ENCODE peak calls at places on chromosomes 4 and X, in nine cellular contexts. One of them, this sample, is unnamed.

GRCh38 chrX:19373034-19373891 is 29.5 kb downstream of the PDHA1 start:
- DNase-seq in transverse colon: no peak
- DNase-seq in ovary: no peak
- DNase-seq in breast epithelium: no peak
- DNase-seq in stomach: no peak
- DNase-seq in IMR-90: no peak
- DNase-seq in sigmoid colon: peak
- DNase-seq in right lobe of liver: no peak
- DNase-seq in heart left ventricle: no peak
- DNase-seq in this sample: no peak

GRCh38 chr4:122824616-122825015 is 2.0 kb upstream of the FGF2 start:
- DNase-seq in transverse colon: no peak
- DNase-seq in ovary: no peak
- DNase-seq in breast epithelium: no peak
- DNase-seq in stomach: no peak
- DNase-seq in IMR-90: peak
- DNase-seq in sigmoid colon: no peak
- DNase-seq in right lobe of liver: no peak
- DNase-seq in heart left ventricle: no peak
- DNase-seq in this sample: no peak

GRCh38 chrX:258291-259040 is 22.7 kb upstream of the PLCXD1 start:
- DNase-seq in transverse colon: no peak
- DNase-seq in ovary: no peak
- DNase-seq in breast epithelium: no peak
- DNase-seq in stomach: no peak
- DNase-seq in IMR-90: no peak
- DNase-seq in sigmoid colon: peak
- DNase-seq in right lobe of liver: peak
- DNase-seq in heart left ventricle: no peak
- DNase-seq in this sample: no peak

GRCh38 chr4:113756005-113756410 is 5.5 kb downstream of the CAMK2D start:
- DNase-seq in transverse colon: no peak
- DNase-seq in ovary: no peak
- DNase-seq in breast epithelium: no peak
- DNase-seq in stomach: no peak
- DNase-seq in IMR-90: peak
- DNase-seq in sigmoid colon: no peak
- DNase-seq in right lobe of liver: no peak
- DNase-seq in heart left ventricle: no peak
- DNase-seq in this sample: no peak

GRCh38 chr4:79030973-79031372 is 91.7 kb upstream of the PAQR3 start:
- DNase-seq in transverse colon: no peak
- DNase-seq in ovary: no peak
- DNase-seq in breast epithelium: no peak
- DNase-seq in stomach: no peak
- DNase-seq in IMR-90: no peak
- DNase-seq in sigmoid colon: no peak
- DNase-seq in right lobe of liver: no peak
- DNase-seq in heart left ventricle: no peak
- DNase-seq in this sample: no peak

GRCh38 chr4:169100656-169101055 is 90.6 kb upstream of the CBR4 start:
- DNase-seq in transverse colon: no peak
- DNase-seq in ovary: no peak
- DNase-seq in breast epithelium: no peak
- DNase-seq in stomach: no peak
- DNase-seq in IMR-90: no peak
- DNase-seq in sigmoid colon: no peak
- DNase-seq in right lobe of liver: no peak
- DNase-seq in heart left ventricle: no peak
- DNase-seq in this sample: no peak

GRCh38 chrX:131762802-131763234 is 218.9 kb downstream of the OR13H1 start:
- DNase-seq in transverse colon: peak
- DNase-seq in ovary: no peak
- DNase-seq in breast epithelium: peak
- DNase-seq in stomach: peak
- DNase-seq in IMR-90: peak
- DNase-seq in sigmoid colon: peak
- DNase-seq in right lobe of liver: no peak
- DNase-seq in heart left ventricle: peak
- DNase-seq in this sample: no peak

GRCh38 chr4:16916719-16917337 is 18.4 kb upstream of the LDB2 start:
- DNase-seq in transverse colon: peak
- DNase-seq in ovary: no peak
- DNase-seq in breast epithelium: no peak
- DNase-seq in stomach: peak
- DNase-seq in IMR-90: no peak
- DNase-seq in sigmoid colon: no peak
- DNase-seq in right lobe of liver: peak
- DNase-seq in heart left ventricle: peak
- DNase-seq in this sample: no peak

GRCh38 chrX:107827137-107827831 is 1.6 kb downstream of the MID2 start:
- DNase-seq in transverse colon: no peak
- DNase-seq in ovary: no peak
- DNase-seq in breast epithelium: no peak
- DNase-seq in stomach: no peak
- DNase-seq in IMR-90: no peak
- DNase-seq in sigmoid colon: no peak
- DNase-seq in right lobe of liver: no peak
- DNase-seq in heart left ventricle: no peak
- DNase-seq in this sample: no peak

GRCh38 chr4:150182794-150183193 is 104.5 kb downstream of the DCLK2 start:
- DNase-seq in transverse colon: no peak
- DNase-seq in ovary: no peak
- DNase-seq in breast epithelium: no peak
- DNase-seq in stomach: no peak
- DNase-seq in IMR-90: no peak
- DNase-seq in sigmoid colon: no peak
- DNase-seq in right lobe of liver: no peak
- DNase-seq in heart left ventricle: no peak
- DNase-seq in this sample: no peak

GRCh38 chr4:114717432-114717831 is 118.8 kb downstream of the UGT8 start:
- DNase-seq in transverse colon: no peak
- DNase-seq in ovary: no peak
- DNase-seq in breast epithelium: no peak
- DNase-seq in stomach: no peak
- DNase-seq in IMR-90: no peak
- DNase-seq in sigmoid colon: no peak
- DNase-seq in right lobe of liver: no peak
- DNase-seq in heart left ventricle: no peak
- DNase-seq in this sample: no peak

GRCh38 chr4:23022032-23022431 is 329.3 kb downstream of the GBA3 start:
- DNase-seq in transverse colon: no peak
- DNase-seq in ovary: no peak
- DNase-seq in breast epithelium: peak
- DNase-seq in stomach: no peak
- DNase-seq in IMR-90: peak
- DNase-seq in sigmoid colon: no peak
- DNase-seq in right lobe of liver: no peak
- DNase-seq in heart left ventricle: no peak
- DNase-seq in this sample: no peak

GRCh38 chr4:5142726-5143125 is 91.4 kb downstream of the STK32B start:
- DNase-seq in transverse colon: peak
- DNase-seq in ovary: no peak
- DNase-seq in breast epithelium: no peak
- DNase-seq in stomach: peak
- DNase-seq in IMR-90: peak
- DNase-seq in sigmoid colon: no peak
- DNase-seq in right lobe of liver: no peak
- DNase-seq in heart left ventricle: no peak
- DNase-seq in this sample: no peak

GRCh38 chr4:40473578-40474388 is 138.7 kb downstream of the CHRNA9 start:
- DNase-seq in transverse colon: peak
- DNase-seq in ovary: no peak
- DNase-seq in breast epithelium: no peak
- DNase-seq in stomach: peak
- DNase-seq in IMR-90: no peak
- DNase-seq in sigmoid colon: no peak
- DNase-seq in right lobe of liver: peak
- DNase-seq in heart left ventricle: no peak
- DNase-seq in this sample: no peak
- TF ChIP-seq POLR2A in transverse colon: peak
- TF ChIP-seq POLR2A in ovary: no peak
- TF ChIP-seq POLR2A in breast epithelium: no peak
- TF ChIP-seq POLR2A in stomach: no peak
- TF ChIP-seq POLR2A in IMR-90: no peak
- TF ChIP-seq POLR2A in sigmoid colon: no peak
- TF ChIP-seq POLR2A in right lobe of liver: peak
- TF ChIP-seq POLR2A in heart left ventricle: no peak
- TF ChIP-seq POLR2A in this sample: no peak

GRCh38 chr4:152655272-152656129 is 24.3 kb downstream of the TMEM154 start:
- DNase-seq in transverse colon: peak
- DNase-seq in ovary: no peak
- DNase-seq in breast epithelium: no peak
- DNase-seq in stomach: no peak
- DNase-seq in IMR-90: no peak
- DNase-seq in sigmoid colon: no peak
- DNase-seq in right lobe of liver: no peak
- DNase-seq in heart left ventricle: no peak
- DNase-seq in this sample: no peak
- H3K27ac ChIP-seq in transverse colon: peak
- H3K27ac ChIP-seq in ovary: no peak
- H3K27ac ChIP-seq in breast epithelium: no peak
- H3K27ac ChIP-seq in stomach: no peak
- H3K27ac ChIP-seq in IMR-90: no peak
- H3K27ac ChIP-seq in sigmoid colon: no peak
- H3K27ac ChIP-seq in right lobe of liver: no peak
- H3K27ac ChIP-seq in heart left ventricle: no peak
- H3K27ac ChIP-seq in this sample: no peak

DNA sequence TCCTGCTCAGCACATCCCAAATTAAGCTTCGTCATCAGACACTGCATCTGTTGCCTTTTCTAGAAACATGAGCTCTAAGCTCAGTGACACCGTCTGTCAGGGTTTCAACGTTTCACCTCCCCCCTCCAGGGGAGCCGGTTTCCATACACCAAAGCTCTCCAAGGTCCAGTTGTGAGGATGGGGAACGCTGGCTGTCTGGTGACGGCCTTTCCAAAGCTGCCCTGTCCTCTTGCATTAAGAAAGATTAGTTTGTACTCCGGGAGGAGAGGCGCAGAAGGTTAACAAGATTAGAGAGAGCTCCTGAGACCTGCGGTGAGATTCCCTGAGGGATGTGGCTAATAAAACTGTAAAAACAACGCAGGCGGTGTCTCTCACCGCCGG is 43.2 kb downstream of the ASMT start:
- DNase-seq in transverse colon: no peak
- DNase-seq in ovary: no peak
- DNase-seq in breast epithelium: no peak
- DNase-seq in stomach: no peak
- DNase-seq in IMR-90: no peak
- DNase-seq in sigmoid colon: no peak
- DNase-seq in right lobe of liver: no peak
- DNase-seq in heart left ventricle: no peak
- DNase-seq in this sample: no peak
- TF ChIP-seq POLR2A in transverse colon: no peak
- TF ChIP-seq POLR2A in ovary: no peak
- TF ChIP-seq POLR2A in breast epithelium: no peak
- TF ChIP-seq POLR2A in stomach: no peak
- TF ChIP-seq POLR2A in IMR-90: no peak
- TF ChIP-seq POLR2A in sigmoid colon: no peak
- TF ChIP-seq POLR2A in right lobe of liver: no peak
- TF ChIP-seq POLR2A in heart left ventricle: no peak
- TF ChIP-seq POLR2A in this sample: no peak

GRCh38 chr4:31088600-31089230 is 368.5 kb downstream of the PCDH7 start:
- DNase-seq in transverse colon: no peak
- DNase-seq in ovary: no peak
- DNase-seq in breast epithelium: no peak
- DNase-seq in stomach: no peak
- DNase-seq in IMR-90: peak
- DNase-seq in sigmoid colon: no peak
- DNase-seq in right lobe of liver: no peak
- DNase-seq in heart left ventricle: no peak
- DNase-seq in this sample: no peak
- H3K27ac ChIP-seq in transverse colon: no peak
- H3K27ac ChIP-seq in ovary: no peak
- H3K27ac ChIP-seq in breast epithelium: no peak
- H3K27ac ChIP-seq in stomach: peak
- H3K27ac ChIP-seq in IMR-90: peak
- H3K27ac ChIP-seq in sigmoid colon: no peak
- H3K27ac ChIP-seq in right lobe of liver: no peak
- H3K27ac ChIP-seq in heart left ventricle: peak
- H3K27ac ChIP-seq in this sample: no peak

GRCh38 chr4:6740347-6740746 is 24.4 kb downstream of the BLOC1S4 start:
- DNase-seq in transverse colon: no peak
- DNase-seq in ovary: no peak
- DNase-seq in breast epithelium: no peak
- DNase-seq in stomach: no peak
- DNase-seq in IMR-90: no peak
- DNase-seq in sigmoid colon: no peak
- DNase-seq in right lobe of liver: no peak
- DNase-seq in heart left ventricle: no peak
- DNase-seq in this sample: no peak
- TF ChIP-seq POLR2A in transverse colon: no peak
- TF ChIP-seq POLR2A in ovary: no peak
- TF ChIP-seq POLR2A in breast epithelium: no peak
- TF ChIP-seq POLR2A in stomach: no peak
- TF ChIP-seq POLR2A in IMR-90: no peak
- TF ChIP-seq POLR2A in sigmoid colon: no peak
- TF ChIP-seq POLR2A in right lobe of liver: no peak
- TF ChIP-seq POLR2A in heart left ventricle: no peak
- TF ChIP-seq POLR2A in this sample: no peak

GRCh38 chrX:56853436-56853835 is 124.4 kb downstream of the NBDY start:
- DNase-seq in transverse colon: no peak
- DNase-seq in ovary: no peak
- DNase-seq in breast epithelium: no peak
- DNase-seq in stomach: no peak
- DNase-seq in IMR-90: no peak
- DNase-seq in sigmoid colon: no peak
- DNase-seq in right lobe of liver: no peak
- DNase-seq in heart left ventricle: no peak
- DNase-seq in this sample: no peak
- H3K27ac ChIP-seq in transverse colon: no peak
- H3K27ac ChIP-seq in ovary: no peak
- H3K27ac ChIP-seq in breast epithelium: no peak
- H3K27ac ChIP-seq in stomach: no peak
- H3K27ac ChIP-seq in IMR-90: no peak
- H3K27ac ChIP-seq in sigmoid colon: no peak
- H3K27ac ChIP-seq in right lobe of liver: no peak
- H3K27ac ChIP-seq in heart left ventricle: no peak
- H3K27ac ChIP-seq in this sample: no peak

DNA sequence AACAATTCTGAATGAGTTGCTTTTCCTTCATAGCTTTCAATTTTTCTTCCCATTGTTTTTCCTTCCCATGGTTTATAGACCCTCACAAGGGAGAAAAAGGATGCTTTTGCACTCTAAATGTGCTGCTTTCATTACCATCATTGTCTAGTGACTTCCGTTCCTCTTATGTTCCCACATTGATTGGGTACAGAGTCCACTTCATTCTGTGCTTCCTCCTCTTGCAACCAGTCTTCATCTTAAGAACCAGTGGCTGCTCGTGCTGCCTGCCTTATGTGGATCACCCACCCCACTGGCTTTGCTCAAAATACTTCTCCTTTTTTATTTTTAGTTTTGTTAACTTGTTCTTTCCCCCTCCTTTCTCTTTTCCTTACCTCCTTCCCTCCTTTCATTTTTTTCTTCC is 76.5 kb upstream of the BOD1L1 start:
- DNase-seq in transverse colon: peak
- DNase-seq in ovary: no peak
- DNase-seq in breast epithelium: no peak
- DNase-seq in stomach: no peak
- DNase-seq in IMR-90: no peak
- DNase-seq in sigmoid colon: no peak
- DNase-seq in right lobe of liver: no peak
- DNase-seq in heart left ventricle: no peak
- DNase-seq in this sample: no peak
- TF ChIP-seq POLR2A in transverse colon: no peak
- TF ChIP-seq POLR2A in ovary: no peak
- TF ChIP-seq POLR2A in breast epithelium: no peak
- TF ChIP-seq POLR2A in stomach: no peak
- TF ChIP-seq POLR2A in IMR-90: no peak
- TF ChIP-seq POLR2A in sigmoid colon: no peak
- TF ChIP-seq POLR2A in right lobe of liver: no peak
- TF ChIP-seq POLR2A in heart left ventricle: no peak
- TF ChIP-seq POLR2A in this sample: no peak

This sample was measured in suprapubic skin.